ENCODE peak calls at places on chromosomes 6 and 20, in five cellular contexts. One of them, this sample, is unnamed. For H3K9me3 and H3K4me1, the result is how much of the 10 kb centered on the place peaks cover.

GRCh38 chr20:2692036-2692885 is at the start of gene EBF4:
- DNase-seq in CD4-positive, alpha-beta memory T cell: peak
- DNase-seq in PC-3: no peak
- DNase-seq in SK-N-SH: peak
- DNase-seq in left ventricle myocardium inferior: peak
- DNase-seq in this sample: no peak

GRCh38 chr20:22691369-22692118 is 107.2 kb upstream of the FOXA2 start:
- DNase-seq in CD4-positive, alpha-beta memory T cell: peak
- DNase-seq in PC-3: peak
- DNase-seq in SK-N-SH: peak
- DNase-seq in left ventricle myocardium inferior: peak
- DNase-seq in this sample: no peak

GRCh38 chr20:41436679-41437078 is 70.1 kb upstream of the EMILIN3 start:
- DNase-seq in CD4-positive, alpha-beta memory T cell: peak
- DNase-seq in PC-3: peak
- DNase-seq in SK-N-SH: no peak
- DNase-seq in left ventricle myocardium inferior: no peak
- DNase-seq in this sample: no peak

GRCh38 chr20:49724637-49725606 is 11.2 kb upstream of the B4GALT5 start:
- DNase-seq in CD4-positive, alpha-beta memory T cell: peak
- DNase-seq in PC-3: peak
- DNase-seq in SK-N-SH: no peak
- DNase-seq in left ventricle myocardium inferior: peak
- DNase-seq in this sample: no peak

GRCh38 chr20:9021699-9022098 is 47.2 kb upstream of the PLCB4 start:
- DNase-seq in CD4-positive, alpha-beta memory T cell: no peak
- DNase-seq in PC-3: peak
- DNase-seq in SK-N-SH: no peak
- DNase-seq in left ventricle myocardium inferior: no peak
- DNase-seq in this sample: no peak

GRCh38 chr6:14925627-14926026 is 320.2 kb upstream of the JARID2 start:
- DNase-seq in CD4-positive, alpha-beta memory T cell: no peak
- DNase-seq in PC-3: peak
- DNase-seq in SK-N-SH: no peak
- DNase-seq in left ventricle myocardium inferior: no peak
- DNase-seq in this sample: no peak

GRCh38 chr6:35173068-35174042 is 32.2 kb upstream of the TCP11 start:
- DNase-seq in CD4-positive, alpha-beta memory T cell: peak
- DNase-seq in PC-3: peak
- DNase-seq in SK-N-SH: no peak
- DNase-seq in left ventricle myocardium inferior: no peak
- DNase-seq in this sample: no peak

GRCh38 chr6:104527761-104528415 is 331.8 kb downstream of the HACE1 start:
- DNase-seq in CD4-positive, alpha-beta memory T cell: no peak
- DNase-seq in PC-3: peak
- DNase-seq in SK-N-SH: no peak
- DNase-seq in left ventricle myocardium inferior: no peak
- DNase-seq in this sample: no peak

GRCh38 chr6:47733879-47734558 is 35.6 kb downstream of the ADGRF4 start:
- DNase-seq in CD4-positive, alpha-beta memory T cell: no peak
- DNase-seq in PC-3: peak
- DNase-seq in SK-N-SH: peak
- DNase-seq in left ventricle myocardium inferior: no peak
- DNase-seq in this sample: no peak

GRCh38 chr20:13261460-13262301 is 40.6 kb downstream of the ISM1 start:
- DNase-seq in CD4-positive, alpha-beta memory T cell: peak
- DNase-seq in PC-3: peak
- DNase-seq in SK-N-SH: peak
- DNase-seq in left ventricle myocardium inferior: peak
- DNase-seq in this sample: peak

GRCh38 chr6:137193256-137194070 is 20.0 kb upstream of the IL22RA2 start:
- DNase-seq in CD4-positive, alpha-beta memory T cell: no peak
- DNase-seq in PC-3: no peak
- DNase-seq in SK-N-SH: no peak
- DNase-seq in left ventricle myocardium inferior: no peak
- DNase-seq in this sample: no peak

GRCh38 chr20:10653593-10654288 is 20.1 kb downstream of the JAG1 start:
- DNase-seq in CD4-positive, alpha-beta memory T cell: no peak
- DNase-seq in PC-3: no peak
- DNase-seq in SK-N-SH: no peak
- DNase-seq in left ventricle myocardium inferior: no peak
- DNase-seq in this sample: no peak

GRCh38 chr20:60255866-60256265 is 297.6 kb downstream of the CDH26 start:
- DNase-seq in CD4-positive, alpha-beta memory T cell: no peak
- DNase-seq in PC-3: no peak
- DNase-seq in SK-N-SH: peak
- DNase-seq in left ventricle myocardium inferior: no peak
- DNase-seq in this sample: no peak

GRCh38 chr6:143542915-143543314 is 31.4 kb upstream of the FUCA2 start:
- DNase-seq in CD4-positive, alpha-beta memory T cell: no peak
- DNase-seq in PC-3: peak
- DNase-seq in SK-N-SH: no peak
- DNase-seq in left ventricle myocardium inferior: no peak
- DNase-seq in this sample: no peak

GRCh38 chr6:82017316-82017715 is 230.2 kb downstream of the IBTK start:
- DNase-seq in CD4-positive, alpha-beta memory T cell: no peak
- DNase-seq in PC-3: peak
- DNase-seq in SK-N-SH: no peak
- DNase-seq in left ventricle myocardium inferior: no peak
- DNase-seq in this sample: no peak

GRCh38 chr6:12148841-12149240 is 136.7 kb downstream of the HIVEP1 start:
- DNase-seq in CD4-positive, alpha-beta memory T cell: no peak
- DNase-seq in PC-3: no peak
- DNase-seq in SK-N-SH: no peak
- DNase-seq in left ventricle myocardium inferior: no peak
- DNase-seq in this sample: no peak

GRCh38 chr20:57240850-57241429 is 25.5 kb downstream of the BMP7 start:
- DNase-seq in CD4-positive, alpha-beta memory T cell: no peak
- DNase-seq in PC-3: no peak
- DNase-seq in SK-N-SH: no peak
- DNase-seq in left ventricle myocardium inferior: no peak
- DNase-seq in this sample: no peak

GRCh38 chr20:51417745-51418529 is 124.6 kb downstream of the NFATC2 start:
- DNase-seq in CD4-positive, alpha-beta memory T cell: peak
- DNase-seq in PC-3: no peak
- DNase-seq in SK-N-SH: no peak
- DNase-seq in left ventricle myocardium inferior: no peak
- DNase-seq in this sample: no peak

GRCh38 chr20:36307412-36308317 is 1.5 kb downstream of the DLGAP4 start:
- DNase-seq in CD4-positive, alpha-beta memory T cell: no peak
- DNase-seq in PC-3: no peak
- DNase-seq in SK-N-SH: peak
- DNase-seq in left ventricle myocardium inferior: no peak
- DNase-seq in this sample: no peak

GRCh38 chr6:34462561-34462971 is 3.3 kb upstream of the PACSIN1 start:
- DNase-seq in CD4-positive, alpha-beta memory T cell: no peak
- DNase-seq in PC-3: peak
- DNase-seq in SK-N-SH: peak
- DNase-seq in left ventricle myocardium inferior: peak
- DNase-seq in this sample: no peak

GRCh38 chr6:126033696-126034095 is 47.4 kb downstream of the TRMT11 start:
- DNase-seq in CD4-positive, alpha-beta memory T cell: no peak
- DNase-seq in PC-3: peak
- DNase-seq in SK-N-SH: peak
- DNase-seq in left ventricle myocardium inferior: no peak
- DNase-seq in this sample: no peak

GRCh38 chr6:84536914-84537638 is 227.3 kb downstream of the TBX18 start:
- DNase-seq in CD4-positive, alpha-beta memory T cell: no peak
- DNase-seq in PC-3: peak
- DNase-seq in SK-N-SH: no peak
- DNase-seq in left ventricle myocardium inferior: no peak
- DNase-seq in this sample: no peak

GRCh38 chr6:158161566-158162254 is 6.4 kb downstream of the SERAC1 start:
- DNase-seq in CD4-positive, alpha-beta memory T cell: no peak
- DNase-seq in PC-3: no peak
- DNase-seq in SK-N-SH: no peak
- DNase-seq in left ventricle myocardium inferior: no peak
- DNase-seq in this sample: no peak

GRCh38 chr6:56339524-56339923 is 92.1 kb upstream of the COL21A1 start:
- DNase-seq in CD4-positive, alpha-beta memory T cell: no peak
- DNase-seq in PC-3: no peak
- DNase-seq in SK-N-SH: no peak
- DNase-seq in left ventricle myocardium inferior: no peak
- DNase-seq in this sample: no peak

GRCh38 chr6:111984516-111985201 is 69.2 kb upstream of the CCN6 start:
- DNase-seq in CD4-positive, alpha-beta memory T cell: no peak
- DNase-seq in PC-3: peak
- DNase-seq in SK-N-SH: no peak
- DNase-seq in left ventricle myocardium inferior: no peak
- DNase-seq in this sample: no peak

GRCh38 chr20:2124632-2125131 is 23.1 kb downstream of the STK35 start:
- DNase-seq in CD4-positive, alpha-beta memory T cell: no peak
- DNase-seq in PC-3: no peak
- DNase-seq in SK-N-SH: no peak
- DNase-seq in left ventricle myocardium inferior: peak
- DNase-seq in this sample: no peak

GRCh38 chr6:130895516-130895915 is 68.3 kb downstream of the SMLR1 start:
- DNase-seq in CD4-positive, alpha-beta memory T cell: no peak
- DNase-seq in PC-3: no peak
- DNase-seq in SK-N-SH: no peak
- DNase-seq in left ventricle myocardium inferior: no peak
- DNase-seq in this sample: no peak

GRCh38 chr20:50187403-50188051 is 3.1 kb upstream of the CEBPB start:
- DNase-seq in CD4-positive, alpha-beta memory T cell: no peak
- DNase-seq in PC-3: peak
- DNase-seq in SK-N-SH: no peak
- DNase-seq in left ventricle myocardium inferior: no peak
- DNase-seq in this sample: no peak

DNA sequence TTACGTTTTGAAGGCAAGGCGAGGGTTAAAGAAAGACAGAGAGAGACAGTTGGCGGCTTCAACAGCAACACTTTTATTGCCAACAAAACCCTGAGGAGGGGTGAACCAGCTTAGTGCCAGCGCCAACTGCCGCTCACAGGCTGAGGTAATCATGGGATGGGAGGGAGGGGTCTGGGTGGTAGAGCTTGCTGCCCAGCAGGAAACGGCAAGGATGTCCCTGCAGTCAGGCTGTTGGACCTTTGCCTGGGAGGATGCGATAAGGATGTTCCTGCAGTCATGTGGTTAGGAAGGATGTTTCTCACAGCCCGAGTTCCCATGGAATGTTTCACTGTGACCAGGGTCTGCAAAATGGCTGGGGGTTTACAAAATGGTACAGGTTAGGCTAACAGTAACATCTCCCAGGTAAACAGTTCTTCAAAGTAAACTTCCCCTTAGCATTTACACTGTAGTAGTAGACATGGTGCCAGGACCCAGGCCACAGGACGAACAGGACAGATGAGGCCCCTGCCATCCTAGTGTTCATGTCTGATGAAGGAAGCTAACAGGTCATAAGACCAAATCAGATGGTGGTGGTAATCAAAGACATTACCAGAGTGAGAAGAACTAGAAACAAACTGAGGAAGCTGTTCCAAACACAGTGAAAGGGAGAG is 647.3 kb upstream of the DEFB115 start:
- DNase-seq in CD4-positive, alpha-beta memory T cell: no peak
- DNase-seq in PC-3: no peak
- DNase-seq in SK-N-SH: no peak
- DNase-seq in left ventricle myocardium inferior: no peak
- DNase-seq in this sample: no peak
- H3K9me3 ChIP-seq in CD4-positive, alpha-beta memory T cell: under half
- H3K9me3 ChIP-seq in PC-3: under half
- H3K9me3 ChIP-seq in SK-N-SH: under half
- H3K9me3 ChIP-seq in left ventricle myocardium inferior: under half
- H3K9me3 ChIP-seq in this sample: under half

GRCh38 chr6:166955121-166955864 is 1.1 kb downstream of the RNASET2 start:
- DNase-seq in CD4-positive, alpha-beta memory T cell: peak
- DNase-seq in PC-3: peak
- DNase-seq in SK-N-SH: peak
- DNase-seq in left ventricle myocardium inferior: peak
- DNase-seq in this sample: peak
- H3K4me1 ChIP-seq in CD4-positive, alpha-beta memory T cell: half or more
- H3K4me1 ChIP-seq in PC-3: under half
- H3K4me1 ChIP-seq in SK-N-SH: under half
- H3K4me1 ChIP-seq in left ventricle myocardium inferior: under half
- H3K4me1 ChIP-seq in this sample: half or more

GRCh38 chr6:88665131-88665530 is 298.3 kb downstream of the RNGTT start:
- DNase-seq in CD4-positive, alpha-beta memory T cell: no peak
- DNase-seq in PC-3: no peak
- DNase-seq in SK-N-SH: no peak
- DNase-seq in left ventricle myocardium inferior: no peak
- DNase-seq in this sample: no peak
- H3K9me3 ChIP-seq in CD4-positive, alpha-beta memory T cell: under half
- H3K9me3 ChIP-seq in PC-3: under half
- H3K9me3 ChIP-seq in SK-N-SH: under half
- H3K9me3 ChIP-seq in left ventricle myocardium inferior: under half
- H3K9me3 ChIP-seq in this sample: under half

GRCh38 chr20:24778585-24779031 is 170.5 kb upstream of the CST7 start:
- DNase-seq in CD4-positive, alpha-beta memory T cell: no peak
- DNase-seq in PC-3: peak
- DNase-seq in SK-N-SH: no peak
- DNase-seq in left ventricle myocardium inferior: no peak
- DNase-seq in this sample: no peak
- H3K4me1 ChIP-seq in CD4-positive, alpha-beta memory T cell: under half
- H3K4me1 ChIP-seq in PC-3: under half
- H3K4me1 ChIP-seq in SK-N-SH: under half
- H3K4me1 ChIP-seq in left ventricle myocardium inferior: under half
- H3K4me1 ChIP-seq in this sample: under half

GRCh38 chr20:37958856-37959255 is 55.9 kb downstream of the VSTM2L start:
- DNase-seq in CD4-positive, alpha-beta memory T cell: no peak
- DNase-seq in PC-3: no peak
- DNase-seq in SK-N-SH: no peak
- DNase-seq in left ventricle myocardium inferior: no peak
- DNase-seq in this sample: no peak
- H3K9me3 ChIP-seq in CD4-positive, alpha-beta memory T cell: under half
- H3K9me3 ChIP-seq in PC-3: under half
- H3K9me3 ChIP-seq in SK-N-SH: under half
- H3K9me3 ChIP-seq in left ventricle myocardium inferior: under half
- H3K9me3 ChIP-seq in this sample: under half